ENCODE peak calls at places on chromosome 21, in eight cellular contexts. One of them, this sample, is unnamed.

GRCh38 chr21:39799178-39799577 is 54.2 kb downstream of the IGSF5 start:
- DNase-seq in T follicular helper cell: no peak
- DNase-seq in stimulated activated effector memory CD8-positive, alpha-beta T cell treated with anti-CD3 and anti-CD28 coated beads, Interleukin-12 subunit alpha, Interleukin-12 subunit beta, amount 100 ng/mL, for 72 hours: no peak
- DNase-seq in activated T-helper 1 cell treated with anti-CD3 and anti-CD28 coated beads, Interleukin-2, amount 50 U/mL, for 16 hours: no peak
- DNase-seq in activated naive CD4-positive, alpha-beta T cell treated with Interleukin-2 at 50 U/mL for 16 hours: no peak
- DNase-seq in T-helper 22 cell: no peak
- DNase-seq in GM13977: no peak
- DNase-seq in NCI-H2081 treated with DMSO at 0.1 percent for 48 hours: no peak
- DNase-seq in this sample: no peak

GRCh38 chr21:36038701-36039497 is 21.4 kb downstream of the SETD4 start:
- DNase-seq in T follicular helper cell: no peak
- DNase-seq in stimulated activated effector memory CD8-positive, alpha-beta T cell treated with anti-CD3 and anti-CD28 coated beads, Interleukin-12 subunit alpha, Interleukin-12 subunit beta, amount 100 ng/mL, for 72 hours: no peak
- DNase-seq in activated T-helper 1 cell treated with anti-CD3 and anti-CD28 coated beads, Interleukin-2, amount 50 U/mL, for 16 hours: no peak
- DNase-seq in activated naive CD4-positive, alpha-beta T cell treated with Interleukin-2 at 50 U/mL for 16 hours: no peak
- DNase-seq in T-helper 22 cell: no peak
- DNase-seq in GM13977: no peak
- DNase-seq in NCI-H2081 treated with DMSO at 0.1 percent for 48 hours: no peak
- DNase-seq in this sample: no peak

GRCh38 chr21:36470294-36470693 is 9.6 kb downstream of the CLDN14 start:
- DNase-seq in T follicular helper cell: no peak
- DNase-seq in stimulated activated effector memory CD8-positive, alpha-beta T cell treated with anti-CD3 and anti-CD28 coated beads, Interleukin-12 subunit alpha, Interleukin-12 subunit beta, amount 100 ng/mL, for 72 hours: no peak
- DNase-seq in activated T-helper 1 cell treated with anti-CD3 and anti-CD28 coated beads, Interleukin-2, amount 50 U/mL, for 16 hours: no peak
- DNase-seq in activated naive CD4-positive, alpha-beta T cell treated with Interleukin-2 at 50 U/mL for 16 hours: no peak
- DNase-seq in T-helper 22 cell: no peak
- DNase-seq in GM13977: no peak
- DNase-seq in NCI-H2081 treated with DMSO at 0.1 percent for 48 hours: no peak
- DNase-seq in this sample: no peak

GRCh38 chr21:45897191-45898027 is 84.2 kb upstream of the COL6A1 start:
- DNase-seq in T follicular helper cell: no peak
- DNase-seq in stimulated activated effector memory CD8-positive, alpha-beta T cell treated with anti-CD3 and anti-CD28 coated beads, Interleukin-12 subunit alpha, Interleukin-12 subunit beta, amount 100 ng/mL, for 72 hours: no peak
- DNase-seq in activated T-helper 1 cell treated with anti-CD3 and anti-CD28 coated beads, Interleukin-2, amount 50 U/mL, for 16 hours: no peak
- DNase-seq in activated naive CD4-positive, alpha-beta T cell treated with Interleukin-2 at 50 U/mL for 16 hours: no peak
- DNase-seq in T-helper 22 cell: no peak
- DNase-seq in GM13977: no peak
- DNase-seq in NCI-H2081 treated with DMSO at 0.1 percent for 48 hours: no peak
- DNase-seq in this sample: no peak

GRCh38 chr21:37904879-37905278 is 11.4 kb downstream of the KCNJ6 start:
- DNase-seq in T follicular helper cell: no peak
- DNase-seq in stimulated activated effector memory CD8-positive, alpha-beta T cell treated with anti-CD3 and anti-CD28 coated beads, Interleukin-12 subunit alpha, Interleukin-12 subunit beta, amount 100 ng/mL, for 72 hours: no peak
- DNase-seq in activated T-helper 1 cell treated with anti-CD3 and anti-CD28 coated beads, Interleukin-2, amount 50 U/mL, for 16 hours: no peak
- DNase-seq in activated naive CD4-positive, alpha-beta T cell treated with Interleukin-2 at 50 U/mL for 16 hours: no peak
- DNase-seq in T-helper 22 cell: no peak
- DNase-seq in GM13977: no peak
- DNase-seq in NCI-H2081 treated with DMSO at 0.1 percent for 48 hours: no peak
- DNase-seq in this sample: no peak

GRCh38 chr21:45551316-45551715 is 9.1 kb upstream of the SLC19A1 start:
- DNase-seq in T follicular helper cell: no peak
- DNase-seq in stimulated activated effector memory CD8-positive, alpha-beta T cell treated with anti-CD3 and anti-CD28 coated beads, Interleukin-12 subunit alpha, Interleukin-12 subunit beta, amount 100 ng/mL, for 72 hours: no peak
- DNase-seq in activated T-helper 1 cell treated with anti-CD3 and anti-CD28 coated beads, Interleukin-2, amount 50 U/mL, for 16 hours: no peak
- DNase-seq in activated naive CD4-positive, alpha-beta T cell treated with Interleukin-2 at 50 U/mL for 16 hours: peak
- DNase-seq in T-helper 22 cell: peak
- DNase-seq in GM13977: no peak
- DNase-seq in NCI-H2081 treated with DMSO at 0.1 percent for 48 hours: no peak
- DNase-seq in this sample: no peak

GRCh38 chr21:39079617-39080016 is 103.6 kb downstream of the PSMG1 start:
- DNase-seq in T follicular helper cell: no peak
- DNase-seq in stimulated activated effector memory CD8-positive, alpha-beta T cell treated with anti-CD3 and anti-CD28 coated beads, Interleukin-12 subunit alpha, Interleukin-12 subunit beta, amount 100 ng/mL, for 72 hours: no peak
- DNase-seq in activated T-helper 1 cell treated with anti-CD3 and anti-CD28 coated beads, Interleukin-2, amount 50 U/mL, for 16 hours: no peak
- DNase-seq in activated naive CD4-positive, alpha-beta T cell treated with Interleukin-2 at 50 U/mL for 16 hours: no peak
- DNase-seq in T-helper 22 cell: no peak
- DNase-seq in GM13977: no peak
- DNase-seq in NCI-H2081 treated with DMSO at 0.1 percent for 48 hours: no peak
- DNase-seq in this sample: no peak

GRCh38 chr21:32241434-32241785 is 37.4 kb downstream of the MIS18A start:
- DNase-seq in T follicular helper cell: no peak
- DNase-seq in stimulated activated effector memory CD8-positive, alpha-beta T cell treated with anti-CD3 and anti-CD28 coated beads, Interleukin-12 subunit alpha, Interleukin-12 subunit beta, amount 100 ng/mL, for 72 hours: peak
- DNase-seq in activated T-helper 1 cell treated with anti-CD3 and anti-CD28 coated beads, Interleukin-2, amount 50 U/mL, for 16 hours: no peak
- DNase-seq in activated naive CD4-positive, alpha-beta T cell treated with Interleukin-2 at 50 U/mL for 16 hours: no peak
- DNase-seq in T-helper 22 cell: no peak
- DNase-seq in GM13977: no peak
- DNase-seq in NCI-H2081 treated with DMSO at 0.1 percent for 48 hours: no peak
- DNase-seq in this sample: no peak

GRCh38 chr21:15061747-15062146 is 3.1 kb downstream of the NRIP1 start:
- DNase-seq in T follicular helper cell: no peak
- DNase-seq in stimulated activated effector memory CD8-positive, alpha-beta T cell treated with anti-CD3 and anti-CD28 coated beads, Interleukin-12 subunit alpha, Interleukin-12 subunit beta, amount 100 ng/mL, for 72 hours: no peak
- DNase-seq in activated T-helper 1 cell treated with anti-CD3 and anti-CD28 coated beads, Interleukin-2, amount 50 U/mL, for 16 hours: no peak
- DNase-seq in activated naive CD4-positive, alpha-beta T cell treated with Interleukin-2 at 50 U/mL for 16 hours: no peak
- DNase-seq in T-helper 22 cell: no peak
- DNase-seq in GM13977: no peak
- DNase-seq in NCI-H2081 treated with DMSO at 0.1 percent for 48 hours: no peak
- DNase-seq in this sample: no peak

GRCh38 chr21:33644383-33645074 is 2.2 kb downstream of the ITSN1 start:
- DNase-seq in T follicular helper cell: no peak
- DNase-seq in stimulated activated effector memory CD8-positive, alpha-beta T cell treated with anti-CD3 and anti-CD28 coated beads, Interleukin-12 subunit alpha, Interleukin-12 subunit beta, amount 100 ng/mL, for 72 hours: no peak
- DNase-seq in activated T-helper 1 cell treated with anti-CD3 and anti-CD28 coated beads, Interleukin-2, amount 50 U/mL, for 16 hours: no peak
- DNase-seq in activated naive CD4-positive, alpha-beta T cell treated with Interleukin-2 at 50 U/mL for 16 hours: no peak
- DNase-seq in T-helper 22 cell: no peak
- DNase-seq in GM13977: no peak
- DNase-seq in NCI-H2081 treated with DMSO at 0.1 percent for 48 hours: no peak
- DNase-seq in this sample: no peak

GRCh38 chr21:25323356-25323949 is 283.8 kb downstream of the MRPL39 start:
- DNase-seq in T follicular helper cell: no peak
- DNase-seq in stimulated activated effector memory CD8-positive, alpha-beta T cell treated with anti-CD3 and anti-CD28 coated beads, Interleukin-12 subunit alpha, Interleukin-12 subunit beta, amount 100 ng/mL, for 72 hours: no peak
- DNase-seq in activated T-helper 1 cell treated with anti-CD3 and anti-CD28 coated beads, Interleukin-2, amount 50 U/mL, for 16 hours: no peak
- DNase-seq in activated naive CD4-positive, alpha-beta T cell treated with Interleukin-2 at 50 U/mL for 16 hours: no peak
- DNase-seq in T-helper 22 cell: no peak
- DNase-seq in GM13977: no peak
- DNase-seq in NCI-H2081 treated with DMSO at 0.1 percent for 48 hours: no peak
- DNase-seq in this sample: no peak

GRCh38 chr21:45449658-45450502 is 44.9 kb downstream of the COL18A1 start:
- DNase-seq in T follicular helper cell: no peak
- DNase-seq in stimulated activated effector memory CD8-positive, alpha-beta T cell treated with anti-CD3 and anti-CD28 coated beads, Interleukin-12 subunit alpha, Interleukin-12 subunit beta, amount 100 ng/mL, for 72 hours: no peak
- DNase-seq in activated T-helper 1 cell treated with anti-CD3 and anti-CD28 coated beads, Interleukin-2, amount 50 U/mL, for 16 hours: no peak
- DNase-seq in activated naive CD4-positive, alpha-beta T cell treated with Interleukin-2 at 50 U/mL for 16 hours: no peak
- DNase-seq in T-helper 22 cell: no peak
- DNase-seq in GM13977: no peak
- DNase-seq in NCI-H2081 treated with DMSO at 0.1 percent for 48 hours: no peak
- DNase-seq in this sample: no peak

GRCh38 chr21:37673801-37674575 is 242.3 kb downstream of the KCNJ6 start:
- DNase-seq in T follicular helper cell: no peak
- DNase-seq in stimulated activated effector memory CD8-positive, alpha-beta T cell treated with anti-CD3 and anti-CD28 coated beads, Interleukin-12 subunit alpha, Interleukin-12 subunit beta, amount 100 ng/mL, for 72 hours: no peak
- DNase-seq in activated T-helper 1 cell treated with anti-CD3 and anti-CD28 coated beads, Interleukin-2, amount 50 U/mL, for 16 hours: no peak
- DNase-seq in activated naive CD4-positive, alpha-beta T cell treated with Interleukin-2 at 50 U/mL for 16 hours: no peak
- DNase-seq in T-helper 22 cell: no peak
- DNase-seq in GM13977: no peak
- DNase-seq in NCI-H2081 treated with DMSO at 0.1 percent for 48 hours: no peak
- DNase-seq in this sample: no peak

GRCh38 chr21:21921410-21922232 is 923.4 kb downstream of the NCAM2 start:
- DNase-seq in T follicular helper cell: no peak
- DNase-seq in stimulated activated effector memory CD8-positive, alpha-beta T cell treated with anti-CD3 and anti-CD28 coated beads, Interleukin-12 subunit alpha, Interleukin-12 subunit beta, amount 100 ng/mL, for 72 hours: no peak
- DNase-seq in activated T-helper 1 cell treated with anti-CD3 and anti-CD28 coated beads, Interleukin-2, amount 50 U/mL, for 16 hours: no peak
- DNase-seq in activated naive CD4-positive, alpha-beta T cell treated with Interleukin-2 at 50 U/mL for 16 hours: no peak
- DNase-seq in T-helper 22 cell: no peak
- DNase-seq in GM13977: no peak
- DNase-seq in NCI-H2081 treated with DMSO at 0.1 percent for 48 hours: no peak
- DNase-seq in this sample: no peak

GRCh38 chr21:34878501-34878900 is 170.6 kb downstream of the RUNX1 start:
- DNase-seq in T follicular helper cell: no peak
- DNase-seq in stimulated activated effector memory CD8-positive, alpha-beta T cell treated with anti-CD3 and anti-CD28 coated beads, Interleukin-12 subunit alpha, Interleukin-12 subunit beta, amount 100 ng/mL, for 72 hours: no peak
- DNase-seq in activated T-helper 1 cell treated with anti-CD3 and anti-CD28 coated beads, Interleukin-2, amount 50 U/mL, for 16 hours: no peak
- DNase-seq in activated naive CD4-positive, alpha-beta T cell treated with Interleukin-2 at 50 U/mL for 16 hours: no peak
- DNase-seq in T-helper 22 cell: no peak
- DNase-seq in GM13977: no peak
- DNase-seq in NCI-H2081 treated with DMSO at 0.1 percent for 48 hours: no peak
- DNase-seq in this sample: no peak

GRCh38 chr21:45525910-45526306 is 16.3 kb downstream of the SLC19A1 start:
- DNase-seq in T follicular helper cell: no peak
- DNase-seq in stimulated activated effector memory CD8-positive, alpha-beta T cell treated with anti-CD3 and anti-CD28 coated beads, Interleukin-12 subunit alpha, Interleukin-12 subunit beta, amount 100 ng/mL, for 72 hours: no peak
- DNase-seq in activated T-helper 1 cell treated with anti-CD3 and anti-CD28 coated beads, Interleukin-2, amount 50 U/mL, for 16 hours: no peak
- DNase-seq in activated naive CD4-positive, alpha-beta T cell treated with Interleukin-2 at 50 U/mL for 16 hours: no peak
- DNase-seq in T-helper 22 cell: no peak
- DNase-seq in GM13977: no peak
- DNase-seq in NCI-H2081 treated with DMSO at 0.1 percent for 48 hours: no peak
- DNase-seq in this sample: no peak

GRCh38 chr21:34534522-34534921 is 22.5 kb upstream of the KCNE1 start:
- DNase-seq in T follicular helper cell: no peak
- DNase-seq in stimulated activated effector memory CD8-positive, alpha-beta T cell treated with anti-CD3 and anti-CD28 coated beads, Interleukin-12 subunit alpha, Interleukin-12 subunit beta, amount 100 ng/mL, for 72 hours: peak
- DNase-seq in activated T-helper 1 cell treated with anti-CD3 and anti-CD28 coated beads, Interleukin-2, amount 50 U/mL, for 16 hours: no peak
- DNase-seq in activated naive CD4-positive, alpha-beta T cell treated with Interleukin-2 at 50 U/mL for 16 hours: no peak
- DNase-seq in T-helper 22 cell: no peak
- DNase-seq in GM13977: no peak
- DNase-seq in NCI-H2081 treated with DMSO at 0.1 percent for 48 hours: no peak
- DNase-seq in this sample: no peak

GRCh38 chr21:38660333-38661295 is 145.1 kb upstream of the ETS2 start:
- DNase-seq in T follicular helper cell: no peak
- DNase-seq in stimulated activated effector memory CD8-positive, alpha-beta T cell treated with anti-CD3 and anti-CD28 coated beads, Interleukin-12 subunit alpha, Interleukin-12 subunit beta, amount 100 ng/mL, for 72 hours: no peak
- DNase-seq in activated T-helper 1 cell treated with anti-CD3 and anti-CD28 coated beads, Interleukin-2, amount 50 U/mL, for 16 hours: no peak
- DNase-seq in activated naive CD4-positive, alpha-beta T cell treated with Interleukin-2 at 50 U/mL for 16 hours: no peak
- DNase-seq in T-helper 22 cell: no peak
- DNase-seq in GM13977: no peak
- DNase-seq in NCI-H2081 treated with DMSO at 0.1 percent for 48 hours: no peak
- DNase-seq in this sample: peak

GRCh38 chr21:45147473-45148315 is 73.3 kb downstream of the ADARB1 start:
- DNase-seq in T follicular helper cell: no peak
- DNase-seq in stimulated activated effector memory CD8-positive, alpha-beta T cell treated with anti-CD3 and anti-CD28 coated beads, Interleukin-12 subunit alpha, Interleukin-12 subunit beta, amount 100 ng/mL, for 72 hours: no peak
- DNase-seq in activated T-helper 1 cell treated with anti-CD3 and anti-CD28 coated beads, Interleukin-2, amount 50 U/mL, for 16 hours: no peak
- DNase-seq in activated naive CD4-positive, alpha-beta T cell treated with Interleukin-2 at 50 U/mL for 16 hours: no peak
- DNase-seq in T-helper 22 cell: no peak
- DNase-seq in GM13977: no peak
- DNase-seq in NCI-H2081 treated with DMSO at 0.1 percent for 48 hours: no peak
- DNase-seq in this sample: no peak

GRCh38 chr21:41749286-41749685 is 17.6 kb downstream of the RIPK4 start:
- DNase-seq in T follicular helper cell: no peak
- DNase-seq in stimulated activated effector memory CD8-positive, alpha-beta T cell treated with anti-CD3 and anti-CD28 coated beads, Interleukin-12 subunit alpha, Interleukin-12 subunit beta, amount 100 ng/mL, for 72 hours: no peak
- DNase-seq in activated T-helper 1 cell treated with anti-CD3 and anti-CD28 coated beads, Interleukin-2, amount 50 U/mL, for 16 hours: no peak
- DNase-seq in activated naive CD4-positive, alpha-beta T cell treated with Interleukin-2 at 50 U/mL for 16 hours: no peak
- DNase-seq in T-helper 22 cell: no peak
- DNase-seq in GM13977: no peak
- DNase-seq in NCI-H2081 treated with DMSO at 0.1 percent for 48 hours: no peak
- DNase-seq in this sample: no peak

GRCh38 chr21:44418108-44418875 is 37.0 kb upstream of the LRRC3 start:
- DNase-seq in T follicular helper cell: no peak
- DNase-seq in stimulated activated effector memory CD8-positive, alpha-beta T cell treated with anti-CD3 and anti-CD28 coated beads, Interleukin-12 subunit alpha, Interleukin-12 subunit beta, amount 100 ng/mL, for 72 hours: no peak
- DNase-seq in activated T-helper 1 cell treated with anti-CD3 and anti-CD28 coated beads, Interleukin-2, amount 50 U/mL, for 16 hours: no peak
- DNase-seq in activated naive CD4-positive, alpha-beta T cell treated with Interleukin-2 at 50 U/mL for 16 hours: no peak
- DNase-seq in T-helper 22 cell: no peak
- DNase-seq in GM13977: no peak
- DNase-seq in NCI-H2081 treated with DMSO at 0.1 percent for 48 hours: no peak
- DNase-seq in this sample: no peak

GRCh38 chr21:38852278-38852677 is 46.5 kb downstream of the ETS2 start:
- DNase-seq in T follicular helper cell: no peak
- DNase-seq in stimulated activated effector memory CD8-positive, alpha-beta T cell treated with anti-CD3 and anti-CD28 coated beads, Interleukin-12 subunit alpha, Interleukin-12 subunit beta, amount 100 ng/mL, for 72 hours: no peak
- DNase-seq in activated T-helper 1 cell treated with anti-CD3 and anti-CD28 coated beads, Interleukin-2, amount 50 U/mL, for 16 hours: no peak
- DNase-seq in activated naive CD4-positive, alpha-beta T cell treated with Interleukin-2 at 50 U/mL for 16 hours: no peak
- DNase-seq in T-helper 22 cell: no peak
- DNase-seq in GM13977: no peak
- DNase-seq in NCI-H2081 treated with DMSO at 0.1 percent for 48 hours: no peak
- DNase-seq in this sample: no peak

GRCh38 chr21:32753818-32754610 is 17.5 kb downstream of the PAXBP1 start:
- DNase-seq in T follicular helper cell: no peak
- DNase-seq in stimulated activated effector memory CD8-positive, alpha-beta T cell treated with anti-CD3 and anti-CD28 coated beads, Interleukin-12 subunit alpha, Interleukin-12 subunit beta, amount 100 ng/mL, for 72 hours: no peak
- DNase-seq in activated T-helper 1 cell treated with anti-CD3 and anti-CD28 coated beads, Interleukin-2, amount 50 U/mL, for 16 hours: no peak
- DNase-seq in activated naive CD4-positive, alpha-beta T cell treated with Interleukin-2 at 50 U/mL for 16 hours: no peak
- DNase-seq in T-helper 22 cell: no peak
- DNase-seq in GM13977: no peak
- DNase-seq in NCI-H2081 treated with DMSO at 0.1 percent for 48 hours: no peak
- DNase-seq in this sample: no peak

GRCh38 chr21:43903451-43904091 is 38.5 kb downstream of the AGPAT3 start:
- DNase-seq in T follicular helper cell: no peak
- DNase-seq in stimulated activated effector memory CD8-positive, alpha-beta T cell treated with anti-CD3 and anti-CD28 coated beads, Interleukin-12 subunit alpha, Interleukin-12 subunit beta, amount 100 ng/mL, for 72 hours: no peak
- DNase-seq in activated T-helper 1 cell treated with anti-CD3 and anti-CD28 coated beads, Interleukin-2, amount 50 U/mL, for 16 hours: no peak
- DNase-seq in activated naive CD4-positive, alpha-beta T cell treated with Interleukin-2 at 50 U/mL for 16 hours: no peak
- DNase-seq in T-helper 22 cell: no peak
- DNase-seq in GM13977: no peak
- DNase-seq in NCI-H2081 treated with DMSO at 0.1 percent for 48 hours: no peak
- DNase-seq in this sample: no peak

GRCh38 chr21:31558839-31559367 is 100.6 kb upstream of the SOD1 start:
- DNase-seq in T follicular helper cell: peak
- DNase-seq in stimulated activated effector memory CD8-positive, alpha-beta T cell treated with anti-CD3 and anti-CD28 coated beads, Interleukin-12 subunit alpha, Interleukin-12 subunit beta, amount 100 ng/mL, for 72 hours: peak
- DNase-seq in activated T-helper 1 cell treated with anti-CD3 and anti-CD28 coated beads, Interleukin-2, amount 50 U/mL, for 16 hours: peak
- DNase-seq in activated naive CD4-positive, alpha-beta T cell treated with Interleukin-2 at 50 U/mL for 16 hours: peak
- DNase-seq in T-helper 22 cell: peak
- DNase-seq in GM13977: peak
- DNase-seq in NCI-H2081 treated with DMSO at 0.1 percent for 48 hours: peak
- DNase-seq in this sample: peak

GRCh38 chr21:38869946-38870345 is 64.2 kb downstream of the ETS2 start:
- DNase-seq in T follicular helper cell: no peak
- DNase-seq in stimulated activated effector memory CD8-positive, alpha-beta T cell treated with anti-CD3 and anti-CD28 coated beads, Interleukin-12 subunit alpha, Interleukin-12 subunit beta, amount 100 ng/mL, for 72 hours: no peak
- DNase-seq in activated T-helper 1 cell treated with anti-CD3 and anti-CD28 coated beads, Interleukin-2, amount 50 U/mL, for 16 hours: no peak
- DNase-seq in activated naive CD4-positive, alpha-beta T cell treated with Interleukin-2 at 50 U/mL for 16 hours: no peak
- DNase-seq in T-helper 22 cell: no peak
- DNase-seq in GM13977: no peak
- DNase-seq in NCI-H2081 treated with DMSO at 0.1 percent for 48 hours: peak
- DNase-seq in this sample: no peak

GRCh38 chr21:26715878-26716506 is 129.2 kb downstream of the ADAMTS1 start:
- DNase-seq in T follicular helper cell: no peak
- DNase-seq in stimulated activated effector memory CD8-positive, alpha-beta T cell treated with anti-CD3 and anti-CD28 coated beads, Interleukin-12 subunit alpha, Interleukin-12 subunit beta, amount 100 ng/mL, for 72 hours: peak
- DNase-seq in activated T-helper 1 cell treated with anti-CD3 and anti-CD28 coated beads, Interleukin-2, amount 50 U/mL, for 16 hours: no peak
- DNase-seq in activated naive CD4-positive, alpha-beta T cell treated with Interleukin-2 at 50 U/mL for 16 hours: no peak
- DNase-seq in T-helper 22 cell: no peak
- DNase-seq in GM13977: peak
- DNase-seq in NCI-H2081 treated with DMSO at 0.1 percent for 48 hours: no peak
- DNase-seq in this sample: peak

GRCh38 chr21:20424943-20425342 is 573.3 kb upstream of the NCAM2 start:
- DNase-seq in T follicular helper cell: no peak
- DNase-seq in stimulated activated effector memory CD8-positive, alpha-beta T cell treated with anti-CD3 and anti-CD28 coated beads, Interleukin-12 subunit alpha, Interleukin-12 subunit beta, amount 100 ng/mL, for 72 hours: no peak
- DNase-seq in activated T-helper 1 cell treated with anti-CD3 and anti-CD28 coated beads, Interleukin-2, amount 50 U/mL, for 16 hours: no peak
- DNase-seq in activated naive CD4-positive, alpha-beta T cell treated with Interleukin-2 at 50 U/mL for 16 hours: no peak
- DNase-seq in T-helper 22 cell: no peak
- DNase-seq in GM13977: no peak
- DNase-seq in NCI-H2081 treated with DMSO at 0.1 percent for 48 hours: no peak
- DNase-seq in this sample: no peak

GRCh38 chr21:42227909-42228708 is 9.2 kb downstream of the ABCG1 start:
- DNase-seq in T follicular helper cell: peak
- DNase-seq in stimulated activated effector memory CD8-positive, alpha-beta T cell treated with anti-CD3 and anti-CD28 coated beads, Interleukin-12 subunit alpha, Interleukin-12 subunit beta, amount 100 ng/mL, for 72 hours: peak
- DNase-seq in activated T-helper 1 cell treated with anti-CD3 and anti-CD28 coated beads, Interleukin-2, amount 50 U/mL, for 16 hours: peak
- DNase-seq in activated naive CD4-positive, alpha-beta T cell treated with Interleukin-2 at 50 U/mL for 16 hours: peak
- DNase-seq in T-helper 22 cell: peak
- DNase-seq in GM13977: peak
- DNase-seq in NCI-H2081 treated with DMSO at 0.1 percent for 48 hours: no peak
- DNase-seq in this sample: peak

GRCh38 chr21:42189860-42190491 is 29.0 kb upstream of the ABCG1 start:
- DNase-seq in T follicular helper cell: no peak
- DNase-seq in stimulated activated effector memory CD8-positive, alpha-beta T cell treated with anti-CD3 and anti-CD28 coated beads, Interleukin-12 subunit alpha, Interleukin-12 subunit beta, amount 100 ng/mL, for 72 hours: peak
- DNase-seq in activated T-helper 1 cell treated with anti-CD3 and anti-CD28 coated beads, Interleukin-2, amount 50 U/mL, for 16 hours: no peak
- DNase-seq in activated naive CD4-positive, alpha-beta T cell treated with Interleukin-2 at 50 U/mL for 16 hours: peak
- DNase-seq in T-helper 22 cell: no peak
- DNase-seq in GM13977: no peak
- DNase-seq in NCI-H2081 treated with DMSO at 0.1 percent for 48 hours: no peak
- DNase-seq in this sample: no peak

GRCh38 chr21:31624961-31625491 is 34.5 kb upstream of the SOD1 start:
- DNase-seq in T follicular helper cell: no peak
- DNase-seq in stimulated activated effector memory CD8-positive, alpha-beta T cell treated with anti-CD3 and anti-CD28 coated beads, Interleukin-12 subunit alpha, Interleukin-12 subunit beta, amount 100 ng/mL, for 72 hours: no peak
- DNase-seq in activated T-helper 1 cell treated with anti-CD3 and anti-CD28 coated beads, Interleukin-2, amount 50 U/mL, for 16 hours: no peak
- DNase-seq in activated naive CD4-positive, alpha-beta T cell treated with Interleukin-2 at 50 U/mL for 16 hours: no peak
- DNase-seq in T-helper 22 cell: no peak
- DNase-seq in GM13977: no peak
- DNase-seq in NCI-H2081 treated with DMSO at 0.1 percent for 48 hours: no peak
- DNase-seq in this sample: no peak

GRCh38 chr21:32412998-32413504 is 545 bp downstream of the EVA1C start:
- DNase-seq in T follicular helper cell: no peak
- DNase-seq in stimulated activated effector memory CD8-positive, alpha-beta T cell treated with anti-CD3 and anti-CD28 coated beads, Interleukin-12 subunit alpha, Interleukin-12 subunit beta, amount 100 ng/mL, for 72 hours: peak
- DNase-seq in activated T-helper 1 cell treated with anti-CD3 and anti-CD28 coated beads, Interleukin-2, amount 50 U/mL, for 16 hours: no peak
- DNase-seq in activated naive CD4-positive, alpha-beta T cell treated with Interleukin-2 at 50 U/mL for 16 hours: no peak
- DNase-seq in T-helper 22 cell: no peak
- DNase-seq in GM13977: no peak
- DNase-seq in NCI-H2081 treated with DMSO at 0.1 percent for 48 hours: no peak
- DNase-seq in this sample: no peak

GRCh38 chr21:26107439-26107838 is 63.1 kb downstream of the APP start:
- DNase-seq in T follicular helper cell: no peak
- DNase-seq in stimulated activated effector memory CD8-positive, alpha-beta T cell treated with anti-CD3 and anti-CD28 coated beads, Interleukin-12 subunit alpha, Interleukin-12 subunit beta, amount 100 ng/mL, for 72 hours: no peak
- DNase-seq in activated T-helper 1 cell treated with anti-CD3 and anti-CD28 coated beads, Interleukin-2, amount 50 U/mL, for 16 hours: no peak
- DNase-seq in activated naive CD4-positive, alpha-beta T cell treated with Interleukin-2 at 50 U/mL for 16 hours: no peak
- DNase-seq in T-helper 22 cell: no peak
- DNase-seq in GM13977: no peak
- DNase-seq in NCI-H2081 treated with DMSO at 0.1 percent for 48 hours: no peak
- DNase-seq in this sample: no peak

GRCh38 chr21:34818663-34819158 is 149.9 kb downstream of the CLIC6 start:
- DNase-seq in T follicular helper cell: no peak
- DNase-seq in stimulated activated effector memory CD8-positive, alpha-beta T cell treated with anti-CD3 and anti-CD28 coated beads, Interleukin-12 subunit alpha, Interleukin-12 subunit beta, amount 100 ng/mL, for 72 hours: no peak
- DNase-seq in activated T-helper 1 cell treated with anti-CD3 and anti-CD28 coated beads, Interleukin-2, amount 50 U/mL, for 16 hours: no peak
- DNase-seq in activated naive CD4-positive, alpha-beta T cell treated with Interleukin-2 at 50 U/mL for 16 hours: no peak
- DNase-seq in T-helper 22 cell: no peak
- DNase-seq in GM13977: no peak
- DNase-seq in NCI-H2081 treated with DMSO at 0.1 percent for 48 hours: no peak
- DNase-seq in this sample: no peak

This sample was measured in GM10248.